ENCODE peak calls at places on chromosome 3, in six cellular contexts. One of them, this sample, is unnamed.

GRCh38 chr3:136193273-136194043 is 2.7 kb downstream of the MSL2 start:
- DNase-seq in psoas muscle: no peak
- DNase-seq in RWPE1: no peak
- DNase-seq in coronary artery: no peak
- DNase-seq in sigmoid colon: no peak
- DNase-seq in colonic mucosa: no peak
- DNase-seq in this sample: no peak

GRCh38 chr3:116135462-116135861 is 309.8 kb downstream of the LSAMP start:
- DNase-seq in psoas muscle: no peak
- DNase-seq in RWPE1: no peak
- DNase-seq in coronary artery: no peak
- DNase-seq in sigmoid colon: peak; percentile 89
- DNase-seq in colonic mucosa: peak; percentile 22
- DNase-seq in this sample: no peak

GRCh38 chr3:38039899-38040261 is 872 bp downstream of the DLEC1 start:
- DNase-seq in psoas muscle: peak; percentile 44
- DNase-seq in RWPE1: no peak
- DNase-seq in coronary artery: no peak
- DNase-seq in sigmoid colon: peak; percentile 85
- DNase-seq in colonic mucosa: peak; percentile 73
- DNase-seq in this sample: no peak

GRCh38 chr3:192825657-192826200 is 91.9 kb downstream of the MB21D2 start:
- DNase-seq in psoas muscle: no peak
- DNase-seq in RWPE1: peak; percentile 14
- DNase-seq in coronary artery: no peak
- DNase-seq in sigmoid colon: no peak
- DNase-seq in colonic mucosa: peak; percentile 22
- DNase-seq in this sample: no peak

GRCh38 chr3:79039192-79039591 is 728.6 kb downstream of the ROBO1 start:
- DNase-seq in psoas muscle: no peak
- DNase-seq in RWPE1: no peak
- DNase-seq in coronary artery: no peak
- DNase-seq in sigmoid colon: no peak
- DNase-seq in colonic mucosa: no peak
- DNase-seq in this sample: no peak

GRCh38 chr3:14410501-14411165 is 8.2 kb downstream of the SLC6A6 start:
- DNase-seq in psoas muscle: peak; percentile 62
- DNase-seq in RWPE1: no peak
- DNase-seq in coronary artery: no peak
- DNase-seq in sigmoid colon: no peak
- DNase-seq in colonic mucosa: no peak
- DNase-seq in this sample: peak; percentile 53

GRCh38 chr3:53680026-53680425 is 166.2 kb downstream of the CHDH start:
- DNase-seq in psoas muscle: no peak
- DNase-seq in RWPE1: no peak
- DNase-seq in coronary artery: no peak
- DNase-seq in sigmoid colon: peak; percentile 79
- DNase-seq in colonic mucosa: no peak
- DNase-seq in this sample: no peak

GRCh38 chr3:192864943-192865342 is 52.7 kb downstream of the MB21D2 start:
- DNase-seq in psoas muscle: no peak
- DNase-seq in RWPE1: no peak
- DNase-seq in coronary artery: no peak
- DNase-seq in sigmoid colon: peak; percentile 67
- DNase-seq in colonic mucosa: no peak
- DNase-seq in this sample: no peak

GRCh38 chr3:49351521-49352011 is 6.6 kb downstream of the GPX1 start:
- DNase-seq in psoas muscle: no peak
- DNase-seq in RWPE1: peak; percentile 57
- DNase-seq in coronary artery: no peak
- DNase-seq in sigmoid colon: no peak
- DNase-seq in colonic mucosa: no peak
- DNase-seq in this sample: peak; percentile 75

GRCh38 chr3:156535162-156535627 is 19.7 kb downstream of the SSR3 start:
- DNase-seq in psoas muscle: peak; percentile 63
- DNase-seq in RWPE1: peak; percentile 73
- DNase-seq in coronary artery: peak; percentile 87
- DNase-seq in sigmoid colon: peak; percentile 94
- DNase-seq in colonic mucosa: peak; percentile 23
- DNase-seq in this sample: peak; percentile 98

GRCh38 chr3:158845748-158846350 is 44.0 kb downstream of the MFSD1 start:
- DNase-seq in psoas muscle: no peak
- DNase-seq in RWPE1: peak; percentile 64
- DNase-seq in coronary artery: no peak
- DNase-seq in sigmoid colon: no peak
- DNase-seq in colonic mucosa: peak; percentile 27
- DNase-seq in this sample: no peak

GRCh38 chr3:14508966-14509795 is 31.0 kb downstream of the GRIP2 start:
- DNase-seq in psoas muscle: peak; percentile 76
- DNase-seq in RWPE1: peak; percentile 55
- DNase-seq in coronary artery: no peak
- DNase-seq in sigmoid colon: peak; percentile 74
- DNase-seq in colonic mucosa: peak; percentile 71
- DNase-seq in this sample: no peak

GRCh38 chr3:157518881-157519280 is 15.7 kb upstream of the VEPH1 start:
- DNase-seq in psoas muscle: no peak
- DNase-seq in RWPE1: no peak
- DNase-seq in coronary artery: no peak
- DNase-seq in sigmoid colon: no peak
- DNase-seq in colonic mucosa: no peak
- DNase-seq in this sample: no peak

GRCh38 chr3:24588568-24588967 is 93.9 kb upstream of the THRB start:
- DNase-seq in psoas muscle: no peak
- DNase-seq in RWPE1: no peak
- DNase-seq in coronary artery: no peak
- DNase-seq in sigmoid colon: no peak
- DNase-seq in colonic mucosa: no peak
- DNase-seq in this sample: no peak

GRCh38 chr3:98811048-98811447 is 47.9 kb downstream of the ST3GAL6 start:
- DNase-seq in psoas muscle: no peak
- DNase-seq in RWPE1: no peak
- DNase-seq in coronary artery: no peak
- DNase-seq in sigmoid colon: no peak
- DNase-seq in colonic mucosa: no peak
- DNase-seq in this sample: no peak

GRCh38 chr3:51710631-51711351 is 3.9 kb downstream of the GRM2 start:
- DNase-seq in psoas muscle: no peak
- DNase-seq in RWPE1: no peak
- DNase-seq in coronary artery: peak; percentile 62
- DNase-seq in sigmoid colon: no peak
- DNase-seq in colonic mucosa: no peak
- DNase-seq in this sample: no peak

GRCh38 chr3:53023072-53023823 is 22.6 kb downstream of the SFMBT1 start:
- DNase-seq in psoas muscle: no peak
- DNase-seq in RWPE1: no peak
- DNase-seq in coronary artery: no peak
- DNase-seq in sigmoid colon: no peak
- DNase-seq in colonic mucosa: no peak
- DNase-seq in this sample: no peak

GRCh38 chr3:196694941-196695848 is 16.9 kb downstream of the CEP19 start:
- DNase-seq in psoas muscle: no peak
- DNase-seq in RWPE1: no peak
- DNase-seq in coronary artery: no peak
- DNase-seq in sigmoid colon: no peak
- DNase-seq in colonic mucosa: no peak
- DNase-seq in this sample: no peak

GRCh38 chr3:128217702-128218475 is 64.6 kb downstream of the EEFSEC start:
- DNase-seq in psoas muscle: no peak
- DNase-seq in RWPE1: no peak
- DNase-seq in coronary artery: no peak
- DNase-seq in sigmoid colon: no peak
- DNase-seq in colonic mucosa: no peak
- DNase-seq in this sample: peak; percentile 50

GRCh38 chr3:111636506-111636905 is 41.4 kb upstream of the ZBED2 start:
- DNase-seq in psoas muscle: no peak
- DNase-seq in RWPE1: no peak
- DNase-seq in coronary artery: no peak
- DNase-seq in sigmoid colon: no peak
- DNase-seq in colonic mucosa: no peak
- DNase-seq in this sample: no peak

GRCh38 chr3:11116336-11117059 is 37.8 kb upstream of the HRH1 start:
- DNase-seq in psoas muscle: no peak
- DNase-seq in RWPE1: no peak
- DNase-seq in coronary artery: no peak
- DNase-seq in sigmoid colon: no peak
- DNase-seq in colonic mucosa: no peak
- DNase-seq in this sample: no peak

GRCh38 chr3:100653731-100654309 is 44.4 kb downstream of the ADGRG7 start:
- DNase-seq in psoas muscle: no peak
- DNase-seq in RWPE1: no peak
- DNase-seq in coronary artery: no peak
- DNase-seq in sigmoid colon: no peak
- DNase-seq in colonic mucosa: no peak
- DNase-seq in this sample: no peak

GRCh38 chr3:172924546-172924945 is 174.0 kb downstream of the ECT2 start:
- DNase-seq in psoas muscle: no peak
- DNase-seq in RWPE1: no peak
- DNase-seq in coronary artery: no peak
- DNase-seq in sigmoid colon: no peak
- DNase-seq in colonic mucosa: no peak
- DNase-seq in this sample: no peak

GRCh38 chr3:127411083-127411727 is 123.4 kb upstream of the PRR20G start:
- DNase-seq in psoas muscle: no peak
- DNase-seq in RWPE1: no peak
- DNase-seq in coronary artery: no peak
- DNase-seq in sigmoid colon: peak; percentile 29
- DNase-seq in colonic mucosa: peak; percentile 7
- DNase-seq in this sample: no peak

GRCh38 chr3:45110185-45110833 is 35.9 kb downstream of the CDCP1 start:
- DNase-seq in psoas muscle: no peak
- DNase-seq in RWPE1: no peak
- DNase-seq in coronary artery: no peak
- DNase-seq in sigmoid colon: no peak
- DNase-seq in colonic mucosa: peak; percentile 84
- DNase-seq in this sample: no peak

GRCh38 chr3:186255703-186256331 is 106.2 kb downstream of the DGKG start:
- DNase-seq in psoas muscle: no peak
- DNase-seq in RWPE1: no peak
- DNase-seq in coronary artery: no peak
- DNase-seq in sigmoid colon: no peak
- DNase-seq in colonic mucosa: no peak
- DNase-seq in this sample: no peak

GRCh38 chr3:40118031-40118610 is 191.4 kb upstream of the EIF1B start:
- DNase-seq in psoas muscle: no peak
- DNase-seq in RWPE1: no peak
- DNase-seq in coronary artery: no peak
- DNase-seq in sigmoid colon: no peak
- DNase-seq in colonic mucosa: no peak
- DNase-seq in this sample: no peak
- H3K27ac ChIP-seq in psoas muscle: no peak overlapping the region
- H3K27ac ChIP-seq in RWPE1: no peak overlapping the region
- H3K27ac ChIP-seq in coronary artery: no peak overlapping the region
- H3K27ac ChIP-seq in sigmoid colon: no peak overlapping the region
- H3K27ac ChIP-seq in colonic mucosa: no peak overlapping the region
- H3K27ac ChIP-seq in this sample: no peak overlapping the region

GRCh38 chr3:195271116-195271858 is at the start of gene XXYLT1:
- DNase-seq in psoas muscle: peak; percentile 92
- DNase-seq in RWPE1: peak; percentile 89
- DNase-seq in coronary artery: peak; percentile 90
- DNase-seq in sigmoid colon: peak; percentile 92
- DNase-seq in colonic mucosa: peak; percentile 94
- DNase-seq in this sample: no peak

GRCh38 chr3:195270350-195271115 is 426 bp downstream of the XXYLT1 start:
- DNase-seq in psoas muscle: peak; percentile 40
- DNase-seq in RWPE1: peak; percentile 57
- DNase-seq in coronary artery: peak; percentile 85
- DNase-seq in sigmoid colon: peak; percentile 85
- DNase-seq in colonic mucosa: peak; percentile 80
- DNase-seq in this sample: no peak

GRCh38 chr3:195269375-195270078 is 1.4 kb downstream of the XXYLT1 start:
- DNase-seq in psoas muscle: no peak
- DNase-seq in RWPE1: no peak
- DNase-seq in coronary artery: no peak
- DNase-seq in sigmoid colon: no peak
- DNase-seq in colonic mucosa: no peak
- DNase-seq in this sample: no peak

GRCh38 chr3:195270079-195270349 is 945 bp downstream of the XXYLT1 start:
- DNase-seq in psoas muscle: no peak
- DNase-seq in RWPE1: no peak
- DNase-seq in coronary artery: no peak
- DNase-seq in sigmoid colon: no peak
- DNase-seq in colonic mucosa: no peak
- DNase-seq in this sample: no peak

GRCh38 chr3:195271859-195272243 is 892 bp upstream of the XXYLT1 start:
- DNase-seq in psoas muscle: no peak
- DNase-seq in RWPE1: no peak
- DNase-seq in coronary artery: no peak
- DNase-seq in sigmoid colon: no peak
- DNase-seq in colonic mucosa: no peak
- DNase-seq in this sample: no peak
- TF ChIP-seq CTCF in psoas muscle: no peak
- TF ChIP-seq CTCF in RWPE1: no peak
- TF ChIP-seq CTCF in coronary artery: no peak
- TF ChIP-seq CTCF in sigmoid colon: no peak
- TF ChIP-seq CTCF in colonic mucosa: no peak
- TF ChIP-seq CTCF in this sample: no peak

DNA sequence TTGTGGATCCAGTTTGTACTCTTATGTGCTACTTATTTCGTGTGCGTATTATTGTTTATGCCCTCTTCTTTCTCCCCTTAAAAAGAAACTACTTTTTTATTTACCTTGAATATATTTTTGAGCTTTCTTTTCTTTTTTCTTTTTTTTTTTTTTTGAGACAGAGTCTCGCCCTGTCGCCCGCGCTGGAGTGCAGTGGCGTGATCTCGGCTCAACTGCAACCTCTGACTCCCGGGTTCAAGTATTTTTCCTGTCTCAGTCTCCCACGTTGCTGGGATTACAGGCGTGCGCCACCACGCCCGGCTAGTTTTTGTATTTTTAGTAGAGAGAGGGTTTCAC is 1.5 kb downstream of the SLC25A38 start:
- DNase-seq in psoas muscle: no peak
- DNase-seq in RWPE1: no peak
- DNase-seq in coronary artery: no peak
- DNase-seq in sigmoid colon: no peak
- DNase-seq in colonic mucosa: no peak
- DNase-seq in this sample: no peak
- H3K27ac ChIP-seq in psoas muscle: peak overlapping the region; percentile 93
- H3K27ac ChIP-seq in RWPE1: peak overlapping the region; percentile 94
- H3K27ac ChIP-seq in coronary artery: no peak overlapping the region
- H3K27ac ChIP-seq in sigmoid colon: peak overlapping the region; percentile 92
- H3K27ac ChIP-seq in colonic mucosa: peak overlapping the region; percentile 95
- H3K27ac ChIP-seq in this sample: no peak overlapping the region

GRCh38 chr3:8501388-8502131 is at the start of gene LMCD1:
- DNase-seq in psoas muscle: peak; percentile 96
- DNase-seq in RWPE1: peak; percentile 88
- DNase-seq in coronary artery: peak; percentile 99
- DNase-seq in sigmoid colon: peak; percentile 97
- DNase-seq in colonic mucosa: peak; percentile 95
- DNase-seq in this sample: peak; percentile 89

GRCh38 chr3:8499181-8499611 is 2.4 kb upstream of the LMCD1 start:
- DNase-seq in psoas muscle: no peak
- DNase-seq in RWPE1: no peak
- DNase-seq in coronary artery: no peak
- DNase-seq in sigmoid colon: no peak
- DNase-seq in colonic mucosa: no peak
- DNase-seq in this sample: no peak

GRCh38 chr3:8500966-8501365 is 657 bp upstream of the LMCD1 start:
- DNase-seq in psoas muscle: no peak
- DNase-seq in RWPE1: no peak
- DNase-seq in coronary artery: no peak
- DNase-seq in sigmoid colon: no peak
- DNase-seq in colonic mucosa: no peak
- DNase-seq in this sample: no peak

GRCh38 chr3:8497582-8497981 is 4.0 kb upstream of the LMCD1 start:
- DNase-seq in psoas muscle: no peak
- DNase-seq in RWPE1: no peak
- DNase-seq in coronary artery: no peak
- DNase-seq in sigmoid colon: no peak
- DNase-seq in colonic mucosa: no peak
- DNase-seq in this sample: no peak

GRCh38 chr3:8500208-8500961 is 1.2 kb upstream of the LMCD1 start:
- DNase-seq in psoas muscle: no peak
- DNase-seq in RWPE1: no peak
- DNase-seq in coronary artery: no peak
- DNase-seq in sigmoid colon: no peak
- DNase-seq in colonic mucosa: no peak
- DNase-seq in this sample: peak; percentile 54
- TF ChIP-seq CTCF in psoas muscle: no peak
- TF ChIP-seq CTCF in RWPE1: no peak
- TF ChIP-seq CTCF in coronary artery: no peak
- TF ChIP-seq CTCF in sigmoid colon: no peak
- TF ChIP-seq CTCF in colonic mucosa: no peak
- TF ChIP-seq CTCF in this sample: no peak